ENCODE peak calls at places on chromosome 19, in ten cellular contexts. One of them, this sample, is unnamed.
A peak's percentile ranks its signal among the peaks of the same experiment; 100 is the strongest.

GRCh38 chr19:49421039-49421877 is 2.0 kb downstream of the PTH2 start:
- DNase-seq in mucosa of descending colon: no peak
- DNase-seq in dorsolateral prefrontal cortex: peak; percentile 91
- DNase-seq in AG10803: peak; percentile 43
- DNase-seq in PC-3: peak; percentile 47
- DNase-seq in nephron progenitor cell: peak; percentile 93
- DNase-seq in brain microvascular endothelial cell: peak; percentile 49
- DNase-seq in colonic mucosa: peak; percentile 56
- DNase-seq in mammary epithelial cell: peak; percentile 43
- DNase-seq in Peyer's patch: peak; percentile 35
- DNase-seq in this sample: peak; percentile 65

GRCh38 chr19:42198676-42199439 is 18.6 kb downstream of the DEDD2 start:
- DNase-seq in mucosa of descending colon: peak; percentile 84
- DNase-seq in dorsolateral prefrontal cortex: no peak
- DNase-seq in AG10803: no peak
- DNase-seq in PC-3: no peak
- DNase-seq in nephron progenitor cell: no peak
- DNase-seq in brain microvascular endothelial cell: no peak
- DNase-seq in colonic mucosa: peak; percentile 47
- DNase-seq in mammary epithelial cell: no peak
- DNase-seq in Peyer's patch: peak; percentile 92
- DNase-seq in this sample: no peak

GRCh38 chr19:17829855-17830566 is 8.7 kb upstream of the INSL3 start:
- DNase-seq in mucosa of descending colon: no peak
- DNase-seq in dorsolateral prefrontal cortex: peak; percentile 72
- DNase-seq in AG10803: peak; percentile 15
- DNase-seq in PC-3: peak; percentile 84
- DNase-seq in nephron progenitor cell: peak; percentile 82
- DNase-seq in brain microvascular endothelial cell: peak; percentile 14
- DNase-seq in colonic mucosa: peak; percentile 63
- DNase-seq in mammary epithelial cell: no peak
- DNase-seq in Peyer's patch: no peak
- DNase-seq in this sample: peak; percentile 22

GRCh38 chr19:27972291-27973040 is 1240.5 kb downstream of the UQCRFS1 start:
- DNase-seq in mucosa of descending colon: no peak
- DNase-seq in dorsolateral prefrontal cortex: no peak
- DNase-seq in AG10803: peak; percentile 74
- DNase-seq in PC-3: peak; percentile 41
- DNase-seq in nephron progenitor cell: no peak
- DNase-seq in brain microvascular endothelial cell: peak; percentile 45
- DNase-seq in colonic mucosa: no peak
- DNase-seq in mammary epithelial cell: peak; percentile 24
- DNase-seq in Peyer's patch: no peak
- DNase-seq in this sample: no peak

GRCh38 chr19:2719232-2719735 is 1.9 kb downstream of the DIRAS1 start:
- DNase-seq in mucosa of descending colon: no peak
- DNase-seq in dorsolateral prefrontal cortex: no peak
- DNase-seq in AG10803: no peak
- DNase-seq in PC-3: no peak
- DNase-seq in nephron progenitor cell: no peak
- DNase-seq in brain microvascular endothelial cell: no peak
- DNase-seq in colonic mucosa: no peak
- DNase-seq in mammary epithelial cell: no peak
- DNase-seq in Peyer's patch: no peak
- DNase-seq in this sample: no peak

GRCh38 chr19:787551-787950 is 9.7 kb upstream of the PTBP1 start:
- DNase-seq in mucosa of descending colon: no peak
- DNase-seq in dorsolateral prefrontal cortex: no peak
- DNase-seq in AG10803: no peak
- DNase-seq in PC-3: no peak
- DNase-seq in nephron progenitor cell: no peak
- DNase-seq in brain microvascular endothelial cell: no peak
- DNase-seq in colonic mucosa: no peak
- DNase-seq in mammary epithelial cell: no peak
- DNase-seq in Peyer's patch: no peak
- DNase-seq in this sample: no peak

GRCh38 chr19:17684256-17684655 is 3.9 kb downstream of the UNC13A start:
- DNase-seq in mucosa of descending colon: no peak
- DNase-seq in dorsolateral prefrontal cortex: no peak
- DNase-seq in AG10803: no peak
- DNase-seq in PC-3: no peak
- DNase-seq in nephron progenitor cell: no peak
- DNase-seq in brain microvascular endothelial cell: no peak
- DNase-seq in colonic mucosa: no peak
- DNase-seq in mammary epithelial cell: no peak
- DNase-seq in Peyer's patch: no peak
- DNase-seq in this sample: no peak

GRCh38 chr19:42075364-42075615 is 676 bp upstream of the ZNF574 start:
- DNase-seq in mucosa of descending colon: no peak
- DNase-seq in dorsolateral prefrontal cortex: no peak
- DNase-seq in AG10803: no peak
- DNase-seq in PC-3: no peak
- DNase-seq in nephron progenitor cell: no peak
- DNase-seq in brain microvascular endothelial cell: no peak
- DNase-seq in colonic mucosa: no peak
- DNase-seq in mammary epithelial cell: no peak
- DNase-seq in Peyer's patch: no peak
- DNase-seq in this sample: no peak

GRCh38 chr19:18173054-18173571 is 500 bp upstream of the IFI30 start:
- DNase-seq in mucosa of descending colon: peak; percentile 87
- DNase-seq in dorsolateral prefrontal cortex: no peak
- DNase-seq in AG10803: no peak
- DNase-seq in PC-3: no peak
- DNase-seq in nephron progenitor cell: no peak
- DNase-seq in brain microvascular endothelial cell: no peak
- DNase-seq in colonic mucosa: no peak
- DNase-seq in mammary epithelial cell: no peak
- DNase-seq in Peyer's patch: peak; percentile 83
- DNase-seq in this sample: no peak

GRCh38 chr19:50669319-50670101 is 20.3 kb downstream of the C19orf81 start:
- DNase-seq in mucosa of descending colon: no peak
- DNase-seq in dorsolateral prefrontal cortex: peak; percentile 56
- DNase-seq in AG10803: peak; percentile 20
- DNase-seq in PC-3: peak; percentile 64
- DNase-seq in nephron progenitor cell: peak; percentile 69
- DNase-seq in brain microvascular endothelial cell: no peak
- DNase-seq in colonic mucosa: peak; percentile 27
- DNase-seq in mammary epithelial cell: no peak
- DNase-seq in Peyer's patch: no peak
- DNase-seq in this sample: no peak

GRCh38 chr19:50668416-50669318 is 19.4 kb downstream of the C19orf81 start:
- DNase-seq in mucosa of descending colon: no peak
- DNase-seq in dorsolateral prefrontal cortex: no peak
- DNase-seq in AG10803: no peak
- DNase-seq in PC-3: no peak
- DNase-seq in nephron progenitor cell: peak; percentile 29
- DNase-seq in brain microvascular endothelial cell: no peak
- DNase-seq in colonic mucosa: no peak
- DNase-seq in mammary epithelial cell: no peak
- DNase-seq in Peyer's patch: no peak
- DNase-seq in this sample: no peak

GRCh38 chr19:50667177-50667758 is 18.0 kb downstream of the C19orf81 start:
- DNase-seq in mucosa of descending colon: no peak
- DNase-seq in dorsolateral prefrontal cortex: no peak
- DNase-seq in AG10803: no peak
- DNase-seq in PC-3: no peak
- DNase-seq in nephron progenitor cell: peak; percentile 41
- DNase-seq in brain microvascular endothelial cell: no peak
- DNase-seq in colonic mucosa: no peak
- DNase-seq in mammary epithelial cell: no peak
- DNase-seq in Peyer's patch: no peak
- DNase-seq in this sample: no peak

GRCh38 chr19:50666346-50667176 is 17.3 kb downstream of the C19orf81 start:
- DNase-seq in mucosa of descending colon: no peak
- DNase-seq in dorsolateral prefrontal cortex: no peak
- DNase-seq in AG10803: no peak
- DNase-seq in PC-3: no peak
- DNase-seq in nephron progenitor cell: no peak
- DNase-seq in brain microvascular endothelial cell: no peak
- DNase-seq in colonic mucosa: no peak
- DNase-seq in mammary epithelial cell: no peak
- DNase-seq in Peyer's patch: no peak
- DNase-seq in this sample: no peak

GRCh38 chr19:50667759-50668231 is 18.6 kb downstream of the C19orf81 start:
- DNase-seq in mucosa of descending colon: no peak
- DNase-seq in dorsolateral prefrontal cortex: no peak
- DNase-seq in AG10803: no peak
- DNase-seq in PC-3: no peak
- DNase-seq in nephron progenitor cell: peak; percentile 35
- DNase-seq in brain microvascular endothelial cell: no peak
- DNase-seq in colonic mucosa: no peak
- DNase-seq in mammary epithelial cell: no peak
- DNase-seq in Peyer's patch: no peak
- DNase-seq in this sample: no peak
- TF ChIP-seq CTCF in mucosa of descending colon: no peak
- TF ChIP-seq CTCF in dorsolateral prefrontal cortex: no peak
- TF ChIP-seq CTCF in AG10803: no peak
- TF ChIP-seq CTCF in PC-3: no peak
- TF ChIP-seq CTCF in nephron progenitor cell: no peak
- TF ChIP-seq CTCF in brain microvascular endothelial cell: no peak
- TF ChIP-seq CTCF in colonic mucosa: no peak
- TF ChIP-seq CTCF in mammary epithelial cell: no peak
- TF ChIP-seq CTCF in Peyer's patch: no peak
- TF ChIP-seq CTCF in this sample: no peak

GRCh38 chr19:16021796-16022195 is 54.5 kb upstream of the TPM4 start:
- DNase-seq in mucosa of descending colon: no peak
- DNase-seq in dorsolateral prefrontal cortex: no peak
- DNase-seq in AG10803: no peak
- DNase-seq in PC-3: no peak
- DNase-seq in nephron progenitor cell: no peak
- DNase-seq in brain microvascular endothelial cell: no peak
- DNase-seq in colonic mucosa: no peak
- DNase-seq in mammary epithelial cell: no peak
- DNase-seq in Peyer's patch: no peak
- DNase-seq in this sample: no peak
- TF ChIP-seq CTCF in mucosa of descending colon: no peak
- TF ChIP-seq CTCF in dorsolateral prefrontal cortex: no peak
- TF ChIP-seq CTCF in AG10803: no peak
- TF ChIP-seq CTCF in PC-3: no peak
- TF ChIP-seq CTCF in nephron progenitor cell: no peak
- TF ChIP-seq CTCF in brain microvascular endothelial cell: no peak
- TF ChIP-seq CTCF in colonic mucosa: no peak
- TF ChIP-seq CTCF in mammary epithelial cell: no peak
- TF ChIP-seq CTCF in Peyer's patch: no peak
- TF ChIP-seq CTCF in this sample: no peak

DNA sequence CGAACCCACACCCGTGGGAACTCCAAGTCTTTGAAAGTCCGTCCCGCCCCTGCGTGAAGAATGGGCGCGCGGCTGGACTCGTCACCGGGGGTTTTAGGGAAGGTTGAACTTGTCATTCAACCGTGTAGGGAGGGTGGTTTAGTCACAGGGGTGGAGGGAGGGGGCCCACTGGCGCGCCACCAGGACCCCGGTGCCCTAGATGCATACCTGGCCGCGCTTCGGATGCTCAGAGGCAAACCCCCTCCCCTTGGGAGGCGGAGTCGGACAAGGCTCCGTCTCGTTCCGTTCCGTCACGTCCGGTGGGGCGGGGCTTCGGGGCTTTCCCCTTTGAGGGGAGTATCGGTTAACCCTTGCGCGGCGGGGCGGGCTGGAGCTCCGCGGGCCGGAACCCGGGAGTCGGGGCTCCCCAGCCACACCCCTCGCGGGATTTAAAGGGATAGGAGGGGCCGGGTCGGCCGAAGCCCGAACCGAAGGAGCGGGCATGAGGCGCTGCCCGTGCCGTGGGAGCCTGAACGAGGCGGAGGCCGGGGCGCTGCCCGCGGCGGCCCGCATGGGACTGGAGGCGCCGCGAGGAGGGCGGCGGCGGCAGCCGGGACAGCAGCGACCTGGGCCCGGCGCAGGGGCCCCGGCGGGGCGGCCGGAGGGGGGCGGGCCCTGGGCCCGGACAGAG is at the start of the genes COQ8B and ITPKC:
- DNase-seq in mucosa of descending colon: peak; percentile 100
- DNase-seq in dorsolateral prefrontal cortex: peak; percentile 100
- DNase-seq in AG10803: peak; percentile 96
- DNase-seq in PC-3: peak; percentile 97
- DNase-seq in nephron progenitor cell: peak; percentile 100
- DNase-seq in brain microvascular endothelial cell: peak; percentile 97
- DNase-seq in colonic mucosa: peak; percentile 100
- DNase-seq in mammary epithelial cell: peak; percentile 99
- DNase-seq in Peyer's patch: peak; percentile 100
- DNase-seq in this sample: peak; percentile 100
- TF ChIP-seq CTCF in mucosa of descending colon: peak; percentile 27
- TF ChIP-seq CTCF in dorsolateral prefrontal cortex: no peak
- TF ChIP-seq CTCF in AG10803: no peak
- TF ChIP-seq CTCF in PC-3: no peak
- TF ChIP-seq CTCF in nephron progenitor cell: no peak
- TF ChIP-seq CTCF in brain microvascular endothelial cell: no peak
- TF ChIP-seq CTCF in colonic mucosa: no peak
- TF ChIP-seq CTCF in mammary epithelial cell: no peak
- TF ChIP-seq CTCF in Peyer's patch: no peak
- TF ChIP-seq CTCF in this sample: peak; percentile 31

GRCh38 chr19:9916719-9917118 is 19.6 kb downstream of the OLFM2 start:
- DNase-seq in mucosa of descending colon: no peak
- DNase-seq in dorsolateral prefrontal cortex: no peak
- DNase-seq in AG10803: no peak
- DNase-seq in PC-3: peak; percentile 1
- DNase-seq in nephron progenitor cell: no peak
- DNase-seq in brain microvascular endothelial cell: no peak
- DNase-seq in colonic mucosa: no peak
- DNase-seq in mammary epithelial cell: no peak
- DNase-seq in Peyer's patch: no peak
- DNase-seq in this sample: no peak

GRCh38 chr19:9912551-9913236 is 23.6 kb downstream of the OLFM2 start:
- DNase-seq in mucosa of descending colon: no peak
- DNase-seq in dorsolateral prefrontal cortex: no peak
- DNase-seq in AG10803: no peak
- DNase-seq in PC-3: no peak
- DNase-seq in nephron progenitor cell: no peak
- DNase-seq in brain microvascular endothelial cell: no peak
- DNase-seq in colonic mucosa: no peak
- DNase-seq in mammary epithelial cell: no peak
- DNase-seq in Peyer's patch: no peak
- DNase-seq in this sample: no peak

GRCh38 chr19:9914001-9914314 is 22.4 kb downstream of the OLFM2 start:
- DNase-seq in mucosa of descending colon: no peak
- DNase-seq in dorsolateral prefrontal cortex: no peak
- DNase-seq in AG10803: no peak
- DNase-seq in PC-3: peak; percentile 1
- DNase-seq in nephron progenitor cell: no peak
- DNase-seq in brain microvascular endothelial cell: no peak
- DNase-seq in colonic mucosa: no peak
- DNase-seq in mammary epithelial cell: no peak
- DNase-seq in Peyer's patch: no peak
- DNase-seq in this sample: peak; percentile 20

GRCh38 chr19:9913237-9914000 is 22.9 kb downstream of the OLFM2 start:
- DNase-seq in mucosa of descending colon: no peak
- DNase-seq in dorsolateral prefrontal cortex: no peak
- DNase-seq in AG10803: no peak
- DNase-seq in PC-3: no peak
- DNase-seq in nephron progenitor cell: peak; percentile 66
- DNase-seq in brain microvascular endothelial cell: no peak
- DNase-seq in colonic mucosa: no peak
- DNase-seq in mammary epithelial cell: no peak
- DNase-seq in Peyer's patch: no peak
- DNase-seq in this sample: no peak

GRCh38 chr19:9914315-9915207 is 21.8 kb downstream of the OLFM2 start:
- DNase-seq in mucosa of descending colon: peak; percentile 74
- DNase-seq in dorsolateral prefrontal cortex: peak; percentile 48
- DNase-seq in AG10803: peak; percentile 72
- DNase-seq in PC-3: peak; percentile 93
- DNase-seq in nephron progenitor cell: peak; percentile 86
- DNase-seq in brain microvascular endothelial cell: peak; percentile 72
- DNase-seq in colonic mucosa: peak; percentile 66
- DNase-seq in mammary epithelial cell: peak; percentile 77
- DNase-seq in Peyer's patch: peak; percentile 55
- DNase-seq in this sample: peak; percentile 73
- TF ChIP-seq CTCF in mucosa of descending colon: peak; percentile 28
- TF ChIP-seq CTCF in dorsolateral prefrontal cortex: peak; percentile 32
- TF ChIP-seq CTCF in AG10803: peak; percentile 42
- TF ChIP-seq CTCF in PC-3: peak; percentile 85
- TF ChIP-seq CTCF in nephron progenitor cell: peak; percentile 52
- TF ChIP-seq CTCF in brain microvascular endothelial cell: peak; percentile 43
- TF ChIP-seq CTCF in colonic mucosa: peak; percentile 37
- TF ChIP-seq CTCF in mammary epithelial cell: peak; percentile 12
- TF ChIP-seq CTCF in Peyer's patch: peak; percentile 53
- TF ChIP-seq CTCF in this sample: peak; percentile 81

This sample was measured in progenitor cell of endocrine pancreas.